ENCODE peak calls at places on chromosomes 3 and 15, in eight cellular contexts. S is Caki2; Z is HEK293T; W is fibroblast of mammary gland; B is stimulated activated CD4-positive, alpha-beta T cell treated with anti-CD3 and anti-CD28 coated beads, Interleukin-4, amount 100 ng/mL, for 48 hours; N is T follicular helper cell; M is substantia nigra; H is naive thymus-derived CD8-positive, alpha-beta T cell. R is an unnamed sample.

GRCh38 chr3:48157215-48157840 is 30.9 kb downstream of the CDC25A start:
- DNase-seq in S (no peak), Z (no peak), W (no peak), B (no peak), N (no peak), M (no peak), H (no peak), R (no peak)

GRCh38 chr3:9732080-9732752 is 681 bp downstream of the BRPF1 start:
- DNase-seq in S (no peak), Z (peak; percentile 38), W (no peak), B (peak; percentile 22), N (no peak), M (no peak), H (peak; percentile 48), R (no peak)

GRCh38 chr15:90101969-90102890 is at the start of gene IDH2:
- DNase-seq in S (peak; percentile 77), Z (peak; percentile 96), W (peak; percentile 56), B (peak; percentile 56), N (peak; percentile 57), M (peak; percentile 78), H (peak; percentile 75), R (peak; percentile 70)

GRCh38 chr3:138696661-138697370 is 88.2 kb downstream of the FAIM start:
- DNase-seq in S (no peak), Z (no peak), W (no peak), B (no peak), N (no peak), M (no peak), H (no peak), R (no peak)

GRCh38 chr3:60890226-60890625 is 361.0 kb downstream of the FHIT start:
- DNase-seq in S (peak; percentile 11), Z (no peak), W (no peak), B (no peak), N (no peak), M (no peak), H (no peak), R (no peak)

GRCh38 chr3:151818361-151818760 is 4.4 kb downstream of the AADAC start:
- DNase-seq in S (no peak), Z (no peak), W (no peak), B (no peak), N (no peak), M (no peak), H (no peak), R (no peak)

GRCh38 chr3:149547413-149547812 is 72.9 kb downstream of the TM4SF4 start:
- DNase-seq in S (no peak), Z (no peak), W (peak; percentile 60), B (no peak), N (no peak), M (no peak), H (no peak), R (no peak)

GRCh38 chr3:66144792-66145733 is 75.7 kb upstream of the SLC25A26 start:
- DNase-seq in S (peak; percentile 70), Z (peak; percentile 9), W (peak; percentile 59), B (no peak), N (no peak), M (no peak), H (no peak), R (no peak)

GRCh38 chr15:93029613-93030429 is 59.2 kb downstream of the RGMA start:
- DNase-seq in S (no peak), Z (no peak), W (peak; percentile 57), B (no peak), N (no peak), M (no peak), H (no peak), R (no peak)

GRCh38 chr3:124032351-124032880 is 40.5 kb upstream of the ROPN1 start:
- DNase-seq in S (no peak), Z (peak; percentile 16), W (peak; percentile 38), B (no peak), N (no peak), M (peak; percentile 47), H (no peak), R (peak; percentile 82)